ENCODE peak calls at places on chromosomes 7 and 10, in four cellular contexts. S is activated T-cell treated with anti-CD3 and anti-CD28 coated beads, Interleukin-2, amount 50 U/mL, for 72 hours; C is neural progenitor cell; K is AG08396. Q is an unnamed sample.

GRCh38 chr7:12524794-12525386 is 45.6 kb upstream of the SCIN start:
- DNase-seq in S (no peak), C (peak), K (peak), Q (peak)

GRCh38 chr10:697097-697875 is 7.8 kb upstream of the DIP2C start:
- DNase-seq in S (no peak), C (no peak), K (no peak), Q (no peak)

GRCh38 chr7:693280-693679 is 33.2 kb upstream of the DNAAF5 start:
- DNase-seq in S (no peak), C (no peak), K (no peak), Q (no peak)

GRCh38 chr7:105257338-105257737 is 131.4 kb downstream of the SRPK2 start:
- DNase-seq in S (no peak), C (no peak), K (no peak), Q (no peak)

GRCh38 chr7:37489703-37490102 is 41.0 kb upstream of the ELMO1 start:
- DNase-seq in S (no peak), C (no peak), K (no peak), Q (no peak)

GRCh38 chr7:44172803-44173424 is 16.3 kb downstream of the GCK start:
- DNase-seq in S (no peak), C (no peak), K (no peak), Q (no peak)

GRCh38 chr10:77959384-77959783 is 32.8 kb upstream of the DLG5 start:
- DNase-seq in S (no peak), C (no peak), K (no peak), Q (no peak)

GRCh38 chr10:26721561-26721960 is 24.1 kb downstream of the PDSS1 start:
- DNase-seq in S (peak), C (no peak), K (no peak), Q (no peak)

GRCh38 chr10:108783897-108784296 is 1139.4 kb downstream of the XPNPEP1 start:
- DNase-seq in S (peak), C (peak), K (no peak), Q (peak)

GRCh38 chr7:73340514-73340913 is 12.6 kb downstream of the FKBP6 start:
- DNase-seq in S (no peak), C (no peak), K (no peak), Q (no peak)

GRCh38 chr10:104336829-104337526 is 1.3 kb downstream of the ITPRIP start:
- DNase-seq in S (no peak), C (peak), K (no peak), Q (peak)

GRCh38 chr7:141889323-141889722 is 26.9 kb upstream of the OR9A4 start:
- DNase-seq in S (no peak), C (no peak), K (no peak), Q (no peak)

Q was measured in GM03348.